ENCODE peak calls at places on chromosomes 1 and 21, in ten cellular contexts. One of them, this sample, is unnamed.

GRCh38 chr1:59096501-59096900 is 200.4 kb upstream of the FGGY start:
- DNase-seq in frontal cortex: no peak
- DNase-seq in GM06990: no peak
- DNase-seq in iPS-NIHi11: no peak
- DNase-seq in ecto neural progenitor cell: no peak
- DNase-seq in AG20443: no peak
- DNase-seq in stimulated activated naive CD8-positive, alpha-beta T cell treated with anti-CD3 and anti-CD28 coated beads, Interleukin-15, amount 100 ng/mL, for 72 hours: no peak
- DNase-seq in EH: no peak
- DNase-seq in NCI-H1105 treated with DMSO at 0.1 percent for 48 hours: no peak
- DNase-seq in cardiac fibroblast: no peak
- DNase-seq in this sample: no peak

GRCh38 chr1:24558902-24559791 is 3.3 kb downstream of the NCMAP start:
- DNase-seq in frontal cortex: peak; percentile 53
- DNase-seq in GM06990: no peak
- DNase-seq in iPS-NIHi11: peak; percentile 78
- DNase-seq in ecto neural progenitor cell: peak; percentile 60
- DNase-seq in AG20443: peak; percentile 66
- DNase-seq in stimulated activated naive CD8-positive, alpha-beta T cell treated with anti-CD3 and anti-CD28 coated beads, Interleukin-15, amount 100 ng/mL, for 72 hours: no peak
- DNase-seq in EH: peak; percentile 88
- DNase-seq in NCI-H1105 treated with DMSO at 0.1 percent for 48 hours: no peak
- DNase-seq in cardiac fibroblast: peak; percentile 45
- DNase-seq in this sample: peak; percentile 68

GRCh38 chr1:208118306-208118705 is 125.9 kb downstream of the PLXNA2 start:
- DNase-seq in frontal cortex: no peak
- DNase-seq in GM06990: no peak
- DNase-seq in iPS-NIHi11: no peak
- DNase-seq in ecto neural progenitor cell: no peak
- DNase-seq in AG20443: no peak
- DNase-seq in stimulated activated naive CD8-positive, alpha-beta T cell treated with anti-CD3 and anti-CD28 coated beads, Interleukin-15, amount 100 ng/mL, for 72 hours: no peak
- DNase-seq in EH: no peak
- DNase-seq in NCI-H1105 treated with DMSO at 0.1 percent for 48 hours: no peak
- DNase-seq in cardiac fibroblast: no peak
- DNase-seq in this sample: no peak

GRCh38 chr1:22096036-22096435 is 43.5 kb downstream of the CDC42 start:
- DNase-seq in frontal cortex: no peak
- DNase-seq in GM06990: no peak
- DNase-seq in iPS-NIHi11: no peak
- DNase-seq in ecto neural progenitor cell: no peak
- DNase-seq in AG20443: no peak
- DNase-seq in stimulated activated naive CD8-positive, alpha-beta T cell treated with anti-CD3 and anti-CD28 coated beads, Interleukin-15, amount 100 ng/mL, for 72 hours: no peak
- DNase-seq in EH: peak; percentile 40
- DNase-seq in NCI-H1105 treated with DMSO at 0.1 percent for 48 hours: no peak
- DNase-seq in cardiac fibroblast: no peak
- DNase-seq in this sample: no peak

GRCh38 chr1:21576031-21576797 is 67.0 kb downstream of the ALPL start:
- DNase-seq in frontal cortex: no peak
- DNase-seq in GM06990: no peak
- DNase-seq in iPS-NIHi11: no peak
- DNase-seq in ecto neural progenitor cell: no peak
- DNase-seq in AG20443: no peak
- DNase-seq in stimulated activated naive CD8-positive, alpha-beta T cell treated with anti-CD3 and anti-CD28 coated beads, Interleukin-15, amount 100 ng/mL, for 72 hours: no peak
- DNase-seq in EH: no peak
- DNase-seq in NCI-H1105 treated with DMSO at 0.1 percent for 48 hours: no peak
- DNase-seq in cardiac fibroblast: no peak
- DNase-seq in this sample: no peak

GRCh38 chr1:205512059-205513045 is 7.9 kb downstream of the CDK18 start:
- DNase-seq in frontal cortex: no peak
- DNase-seq in GM06990: no peak
- DNase-seq in iPS-NIHi11: no peak
- DNase-seq in ecto neural progenitor cell: no peak
- DNase-seq in AG20443: no peak
- DNase-seq in stimulated activated naive CD8-positive, alpha-beta T cell treated with anti-CD3 and anti-CD28 coated beads, Interleukin-15, amount 100 ng/mL, for 72 hours: no peak
- DNase-seq in EH: no peak
- DNase-seq in NCI-H1105 treated with DMSO at 0.1 percent for 48 hours: no peak
- DNase-seq in cardiac fibroblast: peak; percentile 8
- DNase-seq in this sample: no peak

GRCh38 chr1:82818596-82818995 is 1017.9 kb downstream of the ADGRL2 start:
- DNase-seq in frontal cortex: no peak
- DNase-seq in GM06990: no peak
- DNase-seq in iPS-NIHi11: no peak
- DNase-seq in ecto neural progenitor cell: no peak
- DNase-seq in AG20443: no peak
- DNase-seq in stimulated activated naive CD8-positive, alpha-beta T cell treated with anti-CD3 and anti-CD28 coated beads, Interleukin-15, amount 100 ng/mL, for 72 hours: no peak
- DNase-seq in EH: no peak
- DNase-seq in NCI-H1105 treated with DMSO at 0.1 percent for 48 hours: peak; percentile 96
- DNase-seq in cardiac fibroblast: no peak
- DNase-seq in this sample: no peak

GRCh38 chr1:245742891-245743290 is 588.1 kb downstream of the KIF26B start:
- DNase-seq in frontal cortex: no peak
- DNase-seq in GM06990: no peak
- DNase-seq in iPS-NIHi11: no peak
- DNase-seq in ecto neural progenitor cell: no peak
- DNase-seq in AG20443: peak; percentile 49
- DNase-seq in stimulated activated naive CD8-positive, alpha-beta T cell treated with anti-CD3 and anti-CD28 coated beads, Interleukin-15, amount 100 ng/mL, for 72 hours: no peak
- DNase-seq in EH: no peak
- DNase-seq in NCI-H1105 treated with DMSO at 0.1 percent for 48 hours: no peak
- DNase-seq in cardiac fibroblast: no peak
- DNase-seq in this sample: no peak

GRCh38 chr1:221053889-221054288 is 174.6 kb downstream of the HLX start:
- DNase-seq in frontal cortex: no peak
- DNase-seq in GM06990: no peak
- DNase-seq in iPS-NIHi11: no peak
- DNase-seq in ecto neural progenitor cell: no peak
- DNase-seq in AG20443: no peak
- DNase-seq in stimulated activated naive CD8-positive, alpha-beta T cell treated with anti-CD3 and anti-CD28 coated beads, Interleukin-15, amount 100 ng/mL, for 72 hours: no peak
- DNase-seq in EH: no peak
- DNase-seq in NCI-H1105 treated with DMSO at 0.1 percent for 48 hours: no peak
- DNase-seq in cardiac fibroblast: no peak
- DNase-seq in this sample: no peak

GRCh38 chr1:100438789-100439188 is 86.5 kb downstream of the CDC14A start:
- DNase-seq in frontal cortex: no peak
- DNase-seq in GM06990: no peak
- DNase-seq in iPS-NIHi11: no peak
- DNase-seq in ecto neural progenitor cell: no peak
- DNase-seq in AG20443: no peak
- DNase-seq in stimulated activated naive CD8-positive, alpha-beta T cell treated with anti-CD3 and anti-CD28 coated beads, Interleukin-15, amount 100 ng/mL, for 72 hours: no peak
- DNase-seq in EH: no peak
- DNase-seq in NCI-H1105 treated with DMSO at 0.1 percent for 48 hours: no peak
- DNase-seq in cardiac fibroblast: no peak
- DNase-seq in this sample: no peak

GRCh38 chr1:164709541-164710287 is 150.7 kb downstream of the PBX1 start:
- DNase-seq in frontal cortex: no peak
- DNase-seq in GM06990: no peak
- DNase-seq in iPS-NIHi11: no peak
- DNase-seq in ecto neural progenitor cell: no peak
- DNase-seq in AG20443: no peak
- DNase-seq in stimulated activated naive CD8-positive, alpha-beta T cell treated with anti-CD3 and anti-CD28 coated beads, Interleukin-15, amount 100 ng/mL, for 72 hours: no peak
- DNase-seq in EH: no peak
- DNase-seq in NCI-H1105 treated with DMSO at 0.1 percent for 48 hours: no peak
- DNase-seq in cardiac fibroblast: no peak
- DNase-seq in this sample: peak; percentile 20

GRCh38 chr1:9892563-9893528 is 17.2 kb downstream of the CTNNBIP1 start:
- DNase-seq in frontal cortex: no peak
- DNase-seq in GM06990: no peak
- DNase-seq in iPS-NIHi11: no peak
- DNase-seq in ecto neural progenitor cell: no peak
- DNase-seq in AG20443: peak; percentile 76
- DNase-seq in stimulated activated naive CD8-positive, alpha-beta T cell treated with anti-CD3 and anti-CD28 coated beads, Interleukin-15, amount 100 ng/mL, for 72 hours: no peak
- DNase-seq in EH: peak; percentile 88
- DNase-seq in NCI-H1105 treated with DMSO at 0.1 percent for 48 hours: no peak
- DNase-seq in cardiac fibroblast: peak; percentile 52
- DNase-seq in this sample: peak; percentile 81

GRCh38 chr21:41426656-41427311 is 745 bp downstream of the MX1 start:
- DNase-seq in frontal cortex: no peak
- DNase-seq in GM06990: peak; percentile 52
- DNase-seq in iPS-NIHi11: peak; percentile 46
- DNase-seq in ecto neural progenitor cell: peak; percentile 45
- DNase-seq in AG20443: no peak
- DNase-seq in stimulated activated naive CD8-positive, alpha-beta T cell treated with anti-CD3 and anti-CD28 coated beads, Interleukin-15, amount 100 ng/mL, for 72 hours: no peak
- DNase-seq in EH: no peak
- DNase-seq in NCI-H1105 treated with DMSO at 0.1 percent for 48 hours: no peak
- DNase-seq in cardiac fibroblast: no peak
- DNase-seq in this sample: no peak

GRCh38 chr1:215321802-215322201 is 239.3 kb downstream of the KCNK2 start:
- DNase-seq in frontal cortex: no peak
- DNase-seq in GM06990: no peak
- DNase-seq in iPS-NIHi11: no peak
- DNase-seq in ecto neural progenitor cell: no peak
- DNase-seq in AG20443: no peak
- DNase-seq in stimulated activated naive CD8-positive, alpha-beta T cell treated with anti-CD3 and anti-CD28 coated beads, Interleukin-15, amount 100 ng/mL, for 72 hours: no peak
- DNase-seq in EH: peak; percentile 28
- DNase-seq in NCI-H1105 treated with DMSO at 0.1 percent for 48 hours: no peak
- DNase-seq in cardiac fibroblast: no peak
- DNase-seq in this sample: peak; percentile 7

GRCh38 chr1:154575147-154575927 is 7.8 kb downstream of the CHRNB2 start:
- DNase-seq in frontal cortex: no peak
- DNase-seq in GM06990: no peak
- DNase-seq in iPS-NIHi11: no peak
- DNase-seq in ecto neural progenitor cell: no peak
- DNase-seq in AG20443: no peak
- DNase-seq in stimulated activated naive CD8-positive, alpha-beta T cell treated with anti-CD3 and anti-CD28 coated beads, Interleukin-15, amount 100 ng/mL, for 72 hours: no peak
- DNase-seq in EH: no peak
- DNase-seq in NCI-H1105 treated with DMSO at 0.1 percent for 48 hours: no peak
- DNase-seq in cardiac fibroblast: no peak
- DNase-seq in this sample: no peak

GRCh38 chr1:228964178-228964819 is 229.0 kb downstream of the RHOU start:
- DNase-seq in frontal cortex: no peak
- DNase-seq in GM06990: no peak
- DNase-seq in iPS-NIHi11: no peak
- DNase-seq in ecto neural progenitor cell: no peak
- DNase-seq in AG20443: peak; percentile 61
- DNase-seq in stimulated activated naive CD8-positive, alpha-beta T cell treated with anti-CD3 and anti-CD28 coated beads, Interleukin-15, amount 100 ng/mL, for 72 hours: no peak
- DNase-seq in EH: peak; percentile 78
- DNase-seq in NCI-H1105 treated with DMSO at 0.1 percent for 48 hours: no peak
- DNase-seq in cardiac fibroblast: peak; percentile 92
- DNase-seq in this sample: peak; percentile 65

GRCh38 chr1:197620660-197621273 is 154.5 kb downstream of the DENND1B start:
- DNase-seq in frontal cortex: no peak
- DNase-seq in GM06990: no peak
- DNase-seq in iPS-NIHi11: no peak
- DNase-seq in ecto neural progenitor cell: no peak
- DNase-seq in AG20443: no peak
- DNase-seq in stimulated activated naive CD8-positive, alpha-beta T cell treated with anti-CD3 and anti-CD28 coated beads, Interleukin-15, amount 100 ng/mL, for 72 hours: no peak
- DNase-seq in EH: no peak
- DNase-seq in NCI-H1105 treated with DMSO at 0.1 percent for 48 hours: no peak
- DNase-seq in cardiac fibroblast: no peak
- DNase-seq in this sample: no peak

GRCh38 chr1:203673550-203674411 is 47.1 kb downstream of the ATP2B4 start:
- DNase-seq in frontal cortex: no peak
- DNase-seq in GM06990: peak; percentile 24
- DNase-seq in iPS-NIHi11: peak; percentile 34
- DNase-seq in ecto neural progenitor cell: no peak
- DNase-seq in AG20443: peak; percentile 89
- DNase-seq in stimulated activated naive CD8-positive, alpha-beta T cell treated with anti-CD3 and anti-CD28 coated beads, Interleukin-15, amount 100 ng/mL, for 72 hours: peak; percentile 60
- DNase-seq in EH: peak; percentile 98
- DNase-seq in NCI-H1105 treated with DMSO at 0.1 percent for 48 hours: no peak
- DNase-seq in cardiac fibroblast: peak; percentile 85
- DNase-seq in this sample: peak; percentile 97

GRCh38 chr1:35499652-35500176 is 57.5 kb downstream of the KIAA0319L start:
- DNase-seq in frontal cortex: no peak
- DNase-seq in GM06990: no peak
- DNase-seq in iPS-NIHi11: no peak
- DNase-seq in ecto neural progenitor cell: no peak
- DNase-seq in AG20443: no peak
- DNase-seq in stimulated activated naive CD8-positive, alpha-beta T cell treated with anti-CD3 and anti-CD28 coated beads, Interleukin-15, amount 100 ng/mL, for 72 hours: no peak
- DNase-seq in EH: no peak
- DNase-seq in NCI-H1105 treated with DMSO at 0.1 percent for 48 hours: no peak
- DNase-seq in cardiac fibroblast: no peak
- DNase-seq in this sample: no peak

GRCh38 chr1:53599461-53599860 is 139.5 kb downstream of the GLIS1 start:
- DNase-seq in frontal cortex: no peak
- DNase-seq in GM06990: no peak
- DNase-seq in iPS-NIHi11: no peak
- DNase-seq in ecto neural progenitor cell: no peak
- DNase-seq in AG20443: no peak
- DNase-seq in stimulated activated naive CD8-positive, alpha-beta T cell treated with anti-CD3 and anti-CD28 coated beads, Interleukin-15, amount 100 ng/mL, for 72 hours: no peak
- DNase-seq in EH: no peak
- DNase-seq in NCI-H1105 treated with DMSO at 0.1 percent for 48 hours: no peak
- DNase-seq in cardiac fibroblast: no peak
- DNase-seq in this sample: no peak

GRCh38 chr1:211762206-211762605 is 68.4 kb downstream of the LPGAT1 start:
- DNase-seq in frontal cortex: no peak
- DNase-seq in GM06990: no peak
- DNase-seq in iPS-NIHi11: no peak
- DNase-seq in ecto neural progenitor cell: no peak
- DNase-seq in AG20443: no peak
- DNase-seq in stimulated activated naive CD8-positive, alpha-beta T cell treated with anti-CD3 and anti-CD28 coated beads, Interleukin-15, amount 100 ng/mL, for 72 hours: no peak
- DNase-seq in EH: no peak
- DNase-seq in NCI-H1105 treated with DMSO at 0.1 percent for 48 hours: no peak
- DNase-seq in cardiac fibroblast: no peak
- DNase-seq in this sample: no peak

GRCh38 chr1:23638188-23638619 is 53.4 kb upstream of the RPL11 start:
- DNase-seq in frontal cortex: no peak
- DNase-seq in GM06990: no peak
- DNase-seq in iPS-NIHi11: no peak
- DNase-seq in ecto neural progenitor cell: no peak
- DNase-seq in AG20443: no peak
- DNase-seq in stimulated activated naive CD8-positive, alpha-beta T cell treated with anti-CD3 and anti-CD28 coated beads, Interleukin-15, amount 100 ng/mL, for 72 hours: no peak
- DNase-seq in EH: peak; percentile 10
- DNase-seq in NCI-H1105 treated with DMSO at 0.1 percent for 48 hours: no peak
- DNase-seq in cardiac fibroblast: no peak
- DNase-seq in this sample: no peak

GRCh38 chr1:210568631-210569030 is 239.9 kb downstream of the HHAT start:
- DNase-seq in frontal cortex: no peak
- DNase-seq in GM06990: no peak
- DNase-seq in iPS-NIHi11: no peak
- DNase-seq in ecto neural progenitor cell: no peak
- DNase-seq in AG20443: no peak
- DNase-seq in stimulated activated naive CD8-positive, alpha-beta T cell treated with anti-CD3 and anti-CD28 coated beads, Interleukin-15, amount 100 ng/mL, for 72 hours: no peak
- DNase-seq in EH: peak; percentile 17
- DNase-seq in NCI-H1105 treated with DMSO at 0.1 percent for 48 hours: no peak
- DNase-seq in cardiac fibroblast: no peak
- DNase-seq in this sample: no peak

GRCh38 chr1:55833452-55834160 is 618.4 kb upstream of the USP24 start:
- DNase-seq in frontal cortex: no peak
- DNase-seq in GM06990: no peak
- DNase-seq in iPS-NIHi11: no peak
- DNase-seq in ecto neural progenitor cell: no peak
- DNase-seq in AG20443: peak; percentile 42
- DNase-seq in stimulated activated naive CD8-positive, alpha-beta T cell treated with anti-CD3 and anti-CD28 coated beads, Interleukin-15, amount 100 ng/mL, for 72 hours: no peak
- DNase-seq in EH: peak; percentile 94
- DNase-seq in NCI-H1105 treated with DMSO at 0.1 percent for 48 hours: no peak
- DNase-seq in cardiac fibroblast: peak; percentile 52
- DNase-seq in this sample: peak; percentile 80

GRCh38 chr1:229756666-229757065 is 130.6 kb downstream of the URB2 start:
- DNase-seq in frontal cortex: no peak
- DNase-seq in GM06990: no peak
- DNase-seq in iPS-NIHi11: peak; percentile 42
- DNase-seq in ecto neural progenitor cell: no peak
- DNase-seq in AG20443: peak; percentile 67
- DNase-seq in stimulated activated naive CD8-positive, alpha-beta T cell treated with anti-CD3 and anti-CD28 coated beads, Interleukin-15, amount 100 ng/mL, for 72 hours: no peak
- DNase-seq in EH: peak; percentile 93
- DNase-seq in NCI-H1105 treated with DMSO at 0.1 percent for 48 hours: no peak
- DNase-seq in cardiac fibroblast: peak; percentile 21
- DNase-seq in this sample: peak; percentile 67

GRCh38 chr21:40466893-40467483 is 380.0 kb downstream of the DSCAM start:
- DNase-seq in frontal cortex: no peak
- DNase-seq in GM06990: no peak
- DNase-seq in iPS-NIHi11: no peak
- DNase-seq in ecto neural progenitor cell: no peak
- DNase-seq in AG20443: no peak
- DNase-seq in stimulated activated naive CD8-positive, alpha-beta T cell treated with anti-CD3 and anti-CD28 coated beads, Interleukin-15, amount 100 ng/mL, for 72 hours: no peak
- DNase-seq in EH: peak; percentile 29
- DNase-seq in NCI-H1105 treated with DMSO at 0.1 percent for 48 hours: peak; percentile 70
- DNase-seq in cardiac fibroblast: peak; percentile 1
- DNase-seq in this sample: no peak

GRCh38 chr1:159177273-159177907 is 6.0 kb downstream of the CADM3 start:
- DNase-seq in frontal cortex: no peak
- DNase-seq in GM06990: no peak
- DNase-seq in iPS-NIHi11: peak; percentile 81
- DNase-seq in ecto neural progenitor cell: peak; percentile 77
- DNase-seq in AG20443: peak; percentile 68
- DNase-seq in stimulated activated naive CD8-positive, alpha-beta T cell treated with anti-CD3 and anti-CD28 coated beads, Interleukin-15, amount 100 ng/mL, for 72 hours: no peak
- DNase-seq in EH: peak; percentile 73
- DNase-seq in NCI-H1105 treated with DMSO at 0.1 percent for 48 hours: no peak
- DNase-seq in cardiac fibroblast: peak; percentile 77
- DNase-seq in this sample: peak; percentile 23

GRCh38 chr1:33623811-33624210 is 151.4 kb downstream of the ZSCAN20 start:
- DNase-seq in frontal cortex: no peak
- DNase-seq in GM06990: no peak
- DNase-seq in iPS-NIHi11: no peak
- DNase-seq in ecto neural progenitor cell: no peak
- DNase-seq in AG20443: no peak
- DNase-seq in stimulated activated naive CD8-positive, alpha-beta T cell treated with anti-CD3 and anti-CD28 coated beads, Interleukin-15, amount 100 ng/mL, for 72 hours: no peak
- DNase-seq in EH: peak; percentile 13
- DNase-seq in NCI-H1105 treated with DMSO at 0.1 percent for 48 hours: no peak
- DNase-seq in cardiac fibroblast: no peak
- DNase-seq in this sample: no peak

This sample was measured in foreskin fibroblast.